ENCODE peak calls at places on chromosomes 7 and 10, in eight cellular contexts. One of them, this sample, is unnamed.
A peak's percentile ranks its signal among the peaks of the same experiment; 100 is the strongest.

GRCh38 chr10:87589653-87590052 is 70.0 kb upstream of the PAPSS2 start:
- DNase-seq in HCT116: no peak
- DNase-seq in neural progenitor cell: no peak
- DNase-seq in endothelial cell of umbilical vein: no peak
- DNase-seq in IMR-90: peak; percentile 74
- DNase-seq in GM12878: no peak
- DNase-seq in HepG2: peak; percentile 18
- DNase-seq in fibroblast of lung: peak; percentile 62
- DNase-seq in this sample: no peak

GRCh38 chr7:7122033-7122478 is 60.3 kb upstream of the C1GALT1 start:
- DNase-seq in HCT116: no peak
- DNase-seq in neural progenitor cell: no peak
- DNase-seq in endothelial cell of umbilical vein: no peak
- DNase-seq in IMR-90: no peak
- DNase-seq in GM12878: no peak
- DNase-seq in HepG2: no peak
- DNase-seq in fibroblast of lung: peak; percentile 30
- DNase-seq in this sample: no peak

GRCh38 chr10:70337201-70337651 is 45.2 kb downstream of the LRRC20 start:
- DNase-seq in HCT116: no peak
- DNase-seq in neural progenitor cell: peak; percentile 66
- DNase-seq in endothelial cell of umbilical vein: no peak
- DNase-seq in IMR-90: peak; percentile 34
- DNase-seq in GM12878: no peak
- DNase-seq in HepG2: no peak
- DNase-seq in fibroblast of lung: peak; percentile 77
- DNase-seq in this sample: no peak

GRCh38 chr7:80632074-80632473 is 6.4 kb upstream of the CD36 start:
- DNase-seq in HCT116: no peak
- DNase-seq in neural progenitor cell: no peak
- DNase-seq in endothelial cell of umbilical vein: no peak
- DNase-seq in IMR-90: peak; percentile 18
- DNase-seq in GM12878: no peak
- DNase-seq in HepG2: no peak
- DNase-seq in fibroblast of lung: no peak
- DNase-seq in this sample: no peak

GRCh38 chr7:135320277-135320676 is 86.6 kb downstream of the STRA8 start:
- DNase-seq in HCT116: no peak
- DNase-seq in neural progenitor cell: no peak
- DNase-seq in endothelial cell of umbilical vein: peak; percentile 97
- DNase-seq in IMR-90: peak; percentile 86
- DNase-seq in GM12878: no peak
- DNase-seq in HepG2: no peak
- DNase-seq in fibroblast of lung: peak; percentile 88
- DNase-seq in this sample: no peak

GRCh38 chr10:70582793-70583700 is 19.5 kb downstream of the PRF1 start:
- DNase-seq in HCT116: no peak
- DNase-seq in neural progenitor cell: no peak
- DNase-seq in endothelial cell of umbilical vein: no peak
- DNase-seq in IMR-90: no peak
- DNase-seq in GM12878: no peak
- DNase-seq in HepG2: no peak
- DNase-seq in fibroblast of lung: no peak
- DNase-seq in this sample: no peak

GRCh38 chr7:49294611-49295010 is 370.3 kb downstream of the CDC14C start:
- DNase-seq in HCT116: no peak
- DNase-seq in neural progenitor cell: no peak
- DNase-seq in endothelial cell of umbilical vein: no peak
- DNase-seq in IMR-90: no peak
- DNase-seq in GM12878: no peak
- DNase-seq in HepG2: no peak
- DNase-seq in fibroblast of lung: peak; percentile 69
- DNase-seq in this sample: no peak

GRCh38 chr10:103517234-103518085 is 24.0 kb downstream of the NEURL1 start:
- DNase-seq in HCT116: no peak
- DNase-seq in neural progenitor cell: no peak
- DNase-seq in endothelial cell of umbilical vein: no peak
- DNase-seq in IMR-90: no peak
- DNase-seq in GM12878: no peak
- DNase-seq in HepG2: no peak
- DNase-seq in fibroblast of lung: no peak
- DNase-seq in this sample: peak; percentile 68

GRCh38 chr10:64863836-64864235 is 1342.6 kb downstream of the REEP3 start:
- DNase-seq in HCT116: no peak
- DNase-seq in neural progenitor cell: no peak
- DNase-seq in endothelial cell of umbilical vein: no peak
- DNase-seq in IMR-90: no peak
- DNase-seq in GM12878: no peak
- DNase-seq in HepG2: no peak
- DNase-seq in fibroblast of lung: no peak
- DNase-seq in this sample: no peak

GRCh38 chr10:132397671-132398565 is 918 bp downstream of the PWWP2B start:
- DNase-seq in HCT116: no peak
- DNase-seq in neural progenitor cell: peak; percentile 58
- DNase-seq in endothelial cell of umbilical vein: peak; percentile 37
- DNase-seq in IMR-90: peak; percentile 47
- DNase-seq in GM12878: no peak
- DNase-seq in HepG2: no peak
- DNase-seq in fibroblast of lung: peak; percentile 59
- DNase-seq in this sample: peak; percentile 33

GRCh38 chr10:99394761-99395386 is 35.5 kb downstream of the GOT1 start:
- DNase-seq in HCT116: no peak
- DNase-seq in neural progenitor cell: no peak
- DNase-seq in endothelial cell of umbilical vein: no peak
- DNase-seq in IMR-90: no peak
- DNase-seq in GM12878: no peak
- DNase-seq in HepG2: no peak
- DNase-seq in fibroblast of lung: no peak
- DNase-seq in this sample: no peak
- H3K4me2 ChIP-seq in HCT116: no peak overlapping the region
- H3K4me2 ChIP-seq in neural progenitor cell: no peak overlapping the region
- H3K4me2 ChIP-seq in endothelial cell of umbilical vein: no peak overlapping the region
- H3K4me2 ChIP-seq in IMR-90: no peak overlapping the region
- H3K4me2 ChIP-seq in GM12878: no peak overlapping the region
- H3K4me2 ChIP-seq in HepG2: peak overlapping the region; percentile 27
- H3K4me2 ChIP-seq in fibroblast of lung: no peak overlapping the region
- H3K4me2 ChIP-seq in this sample: peak overlapping the region; percentile 29

GRCh38 chr7:140540142-140540777 is 61.0 kb upstream of the MKRN1 start:
- DNase-seq in HCT116: no peak
- DNase-seq in neural progenitor cell: no peak
- DNase-seq in endothelial cell of umbilical vein: no peak
- DNase-seq in IMR-90: no peak
- DNase-seq in GM12878: no peak
- DNase-seq in HepG2: peak; percentile 47
- DNase-seq in fibroblast of lung: no peak
- DNase-seq in this sample: no peak

GRCh38 chr7:140544278-140544896 is 65.1 kb upstream of the MKRN1 start:
- DNase-seq in HCT116: no peak
- DNase-seq in neural progenitor cell: no peak
- DNase-seq in endothelial cell of umbilical vein: no peak
- DNase-seq in IMR-90: no peak
- DNase-seq in GM12878: no peak
- DNase-seq in HepG2: peak; percentile 84
- DNase-seq in fibroblast of lung: no peak
- DNase-seq in this sample: no peak

GRCh38 chr7:140541176-140541512 is 61.8 kb upstream of the MKRN1 start:
- DNase-seq in HCT116: no peak
- DNase-seq in neural progenitor cell: no peak
- DNase-seq in endothelial cell of umbilical vein: no peak
- DNase-seq in IMR-90: no peak
- DNase-seq in GM12878: no peak
- DNase-seq in HepG2: no peak
- DNase-seq in fibroblast of lung: no peak
- DNase-seq in this sample: no peak

GRCh38 chr7:140541513-140542192 is 62.3 kb upstream of the MKRN1 start:
- DNase-seq in HCT116: peak; percentile 75
- DNase-seq in neural progenitor cell: peak; percentile 76
- DNase-seq in endothelial cell of umbilical vein: peak; percentile 25
- DNase-seq in IMR-90: peak; percentile 96
- DNase-seq in GM12878: no peak
- DNase-seq in HepG2: peak; percentile 70
- DNase-seq in fibroblast of lung: peak; percentile 94
- DNase-seq in this sample: peak; percentile 82

GRCh38 chr7:140542226-140542625 is 62.9 kb upstream of the MKRN1 start:
- DNase-seq in HCT116: no peak
- DNase-seq in neural progenitor cell: peak; percentile 13
- DNase-seq in endothelial cell of umbilical vein: no peak
- DNase-seq in IMR-90: peak; percentile 63
- DNase-seq in GM12878: no peak
- DNase-seq in HepG2: no peak
- DNase-seq in fibroblast of lung: peak; percentile 65
- DNase-seq in this sample: no peak
- H2AFZ ChIP-seq in HCT116: peak overlapping the region; percentile 99
- H2AFZ ChIP-seq in neural progenitor cell: peak overlapping the region; percentile 51
- H2AFZ ChIP-seq in endothelial cell of umbilical vein: no peak overlapping the region
- H2AFZ ChIP-seq in IMR-90: peak overlapping the region; percentile 86
- H2AFZ ChIP-seq in GM12878: no peak overlapping the region
- H2AFZ ChIP-seq in HepG2: no peak overlapping the region
- H2AFZ ChIP-seq in fibroblast of lung: no peak overlapping the region
- H2AFZ ChIP-seq in this sample: peak overlapping the region; percentile 55

DNA sequence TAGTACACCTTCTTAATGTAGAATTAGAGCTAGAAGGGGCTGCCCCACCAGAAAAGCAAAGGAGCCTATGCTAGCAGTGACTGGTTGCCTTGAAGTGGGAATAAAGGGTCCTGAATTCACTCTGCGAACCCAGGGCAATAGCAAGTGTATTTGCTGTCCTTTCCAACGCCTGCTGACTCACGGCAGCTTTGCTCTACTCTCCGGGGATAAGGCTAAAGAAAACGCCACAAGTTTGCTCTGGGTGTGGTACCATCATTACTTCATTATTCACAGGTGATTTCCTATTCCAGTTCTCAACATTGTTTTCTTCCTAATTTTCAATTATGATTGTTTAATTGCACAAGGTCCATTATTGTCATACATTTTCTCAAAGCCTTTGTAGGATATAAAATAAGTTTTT is 220.5 kb upstream of the AOAH start:
- DNase-seq in HCT116: no peak
- DNase-seq in neural progenitor cell: no peak
- DNase-seq in endothelial cell of umbilical vein: no peak
- DNase-seq in IMR-90: no peak
- DNase-seq in GM12878: no peak
- DNase-seq in HepG2: no peak
- DNase-seq in fibroblast of lung: no peak
- DNase-seq in this sample: no peak
- H3K4me1 ChIP-seq in HCT116: no peaks in the 10 kb centered on the region
- H3K4me1 ChIP-seq in neural progenitor cell: peaks cover 7% of the 10 kb centered on the region
- H3K4me1 ChIP-seq in endothelial cell of umbilical vein: no peaks in the 10 kb centered on the region
- H3K4me1 ChIP-seq in IMR-90: no peaks in the 10 kb centered on the region
- H3K4me1 ChIP-seq in GM12878: peaks cover 42% of the 10 kb centered on the region
- H3K4me1 ChIP-seq in HepG2: peaks cover 83% of the 10 kb centered on the region
- H3K4me1 ChIP-seq in fibroblast of lung: no peaks in the 10 kb centered on the region
- H3K4me1 ChIP-seq in this sample: no peaks in the 10 kb centered on the region

GRCh38 chr7:126589068-126589684 is 663.6 kb downstream of the GRM8 start:
- DNase-seq in HCT116: no peak
- DNase-seq in neural progenitor cell: no peak
- DNase-seq in endothelial cell of umbilical vein: no peak
- DNase-seq in IMR-90: no peak
- DNase-seq in GM12878: no peak
- DNase-seq in HepG2: no peak
- DNase-seq in fibroblast of lung: no peak
- DNase-seq in this sample: no peak
- H3K4me2 ChIP-seq in HCT116: no peak overlapping the region
- H3K4me2 ChIP-seq in neural progenitor cell: no peak overlapping the region
- H3K4me2 ChIP-seq in endothelial cell of umbilical vein: no peak overlapping the region
- H3K4me2 ChIP-seq in IMR-90: no peak overlapping the region
- H3K4me2 ChIP-seq in GM12878: no peak overlapping the region
- H3K4me2 ChIP-seq in HepG2: no peak overlapping the region
- H3K4me2 ChIP-seq in fibroblast of lung: no peak overlapping the region
- H3K4me2 ChIP-seq in this sample: peak overlapping the region; percentile 40

This sample was measured in PC-9.